ENCODE peak calls at places on chromosome 11, in nine cellular contexts. One of them, this sample, is unnamed.

GRCh38 chr11:46889689-46890475 is 28.5 kb downstream of the LRP4 start:
- DNase-seq in RWPE1: peak
- DNase-seq in transverse colon: peak
- DNase-seq in HCT116: peak
- DNase-seq in activated CD4-positive, alpha-beta T cell treated with anti-CD3 and anti-CD28 coated beads, Interleukin-2, amount 50 U/mL, for 4 hours: peak
- DNase-seq in astrocyte of the cerebellum: peak
- DNase-seq in ureter: peak
- DNase-seq in AG08396: peak
- DNase-seq in NCI-H2081: peak
- DNase-seq in this sample: peak

GRCh38 chr11:121334973-121335711 is 42.6 kb downstream of the SC5D start:
- DNase-seq in RWPE1: no peak
- DNase-seq in transverse colon: no peak
- DNase-seq in HCT116: no peak
- DNase-seq in activated CD4-positive, alpha-beta T cell treated with anti-CD3 and anti-CD28 coated beads, Interleukin-2, amount 50 U/mL, for 4 hours: no peak
- DNase-seq in astrocyte of the cerebellum: no peak
- DNase-seq in ureter: no peak
- DNase-seq in AG08396: no peak
- DNase-seq in NCI-H2081: no peak
- DNase-seq in this sample: no peak

GRCh38 chr11:76617553-76618265 is 52.8 kb downstream of the LRRC32 start:
- DNase-seq in RWPE1: no peak
- DNase-seq in transverse colon: no peak
- DNase-seq in HCT116: no peak
- DNase-seq in activated CD4-positive, alpha-beta T cell treated with anti-CD3 and anti-CD28 coated beads, Interleukin-2, amount 50 U/mL, for 4 hours: no peak
- DNase-seq in astrocyte of the cerebellum: peak
- DNase-seq in ureter: no peak
- DNase-seq in AG08396: no peak
- DNase-seq in NCI-H2081: no peak
- DNase-seq in this sample: no peak

GRCh38 chr11:123163621-123164020 is 31.4 kb downstream of the CLMP start:
- DNase-seq in RWPE1: no peak
- DNase-seq in transverse colon: no peak
- DNase-seq in HCT116: no peak
- DNase-seq in activated CD4-positive, alpha-beta T cell treated with anti-CD3 and anti-CD28 coated beads, Interleukin-2, amount 50 U/mL, for 4 hours: no peak
- DNase-seq in astrocyte of the cerebellum: no peak
- DNase-seq in ureter: no peak
- DNase-seq in AG08396: no peak
- DNase-seq in NCI-H2081: no peak
- DNase-seq in this sample: no peak

GRCh38 chr11:17828311-17828751 is 93.8 kb downstream of the KCNC1 start:
- DNase-seq in RWPE1: no peak
- DNase-seq in transverse colon: peak
- DNase-seq in HCT116: no peak
- DNase-seq in activated CD4-positive, alpha-beta T cell treated with anti-CD3 and anti-CD28 coated beads, Interleukin-2, amount 50 U/mL, for 4 hours: no peak
- DNase-seq in astrocyte of the cerebellum: no peak
- DNase-seq in ureter: no peak
- DNase-seq in AG08396: peak
- DNase-seq in NCI-H2081: no peak
- DNase-seq in this sample: no peak

GRCh38 chr11:12303431-12304149 is 73.8 kb upstream of the PARVA start:
- DNase-seq in RWPE1: no peak
- DNase-seq in transverse colon: no peak
- DNase-seq in HCT116: no peak
- DNase-seq in activated CD4-positive, alpha-beta T cell treated with anti-CD3 and anti-CD28 coated beads, Interleukin-2, amount 50 U/mL, for 4 hours: no peak
- DNase-seq in astrocyte of the cerebellum: no peak
- DNase-seq in ureter: no peak
- DNase-seq in AG08396: no peak
- DNase-seq in NCI-H2081: no peak
- DNase-seq in this sample: no peak

GRCh38 chr11:125404136-125404810 is 91.8 kb downstream of the FEZ1 start:
- DNase-seq in RWPE1: no peak
- DNase-seq in transverse colon: no peak
- DNase-seq in HCT116: no peak
- DNase-seq in activated CD4-positive, alpha-beta T cell treated with anti-CD3 and anti-CD28 coated beads, Interleukin-2, amount 50 U/mL, for 4 hours: no peak
- DNase-seq in astrocyte of the cerebellum: no peak
- DNase-seq in ureter: no peak
- DNase-seq in AG08396: no peak
- DNase-seq in NCI-H2081: no peak
- DNase-seq in this sample: no peak

GRCh38 chr11:109864834-109865557 is 228.2 kb upstream of the ZC3H12C start:
- DNase-seq in RWPE1: no peak
- DNase-seq in transverse colon: no peak
- DNase-seq in HCT116: no peak
- DNase-seq in activated CD4-positive, alpha-beta T cell treated with anti-CD3 and anti-CD28 coated beads, Interleukin-2, amount 50 U/mL, for 4 hours: no peak
- DNase-seq in astrocyte of the cerebellum: no peak
- DNase-seq in ureter: no peak
- DNase-seq in AG08396: no peak
- DNase-seq in NCI-H2081: no peak
- DNase-seq in this sample: no peak

GRCh38 chr11:47394322-47395224 is 13.8 kb upstream of the SLC39A13 start:
- DNase-seq in RWPE1: no peak
- DNase-seq in transverse colon: peak
- DNase-seq in HCT116: no peak
- DNase-seq in activated CD4-positive, alpha-beta T cell treated with anti-CD3 and anti-CD28 coated beads, Interleukin-2, amount 50 U/mL, for 4 hours: peak
- DNase-seq in astrocyte of the cerebellum: no peak
- DNase-seq in ureter: peak
- DNase-seq in AG08396: no peak
- DNase-seq in NCI-H2081: no peak
- DNase-seq in this sample: peak

GRCh38 chr11:28003615-28004014 is 104.3 kb downstream of the KIF18A start:
- DNase-seq in RWPE1: no peak
- DNase-seq in transverse colon: no peak
- DNase-seq in HCT116: no peak
- DNase-seq in activated CD4-positive, alpha-beta T cell treated with anti-CD3 and anti-CD28 coated beads, Interleukin-2, amount 50 U/mL, for 4 hours: no peak
- DNase-seq in astrocyte of the cerebellum: no peak
- DNase-seq in ureter: no peak
- DNase-seq in AG08396: no peak
- DNase-seq in NCI-H2081: no peak
- DNase-seq in this sample: no peak

GRCh38 chr11:67584205-67584880 is 731 bp downstream of the GSTP1 start:
- DNase-seq in RWPE1: peak
- DNase-seq in transverse colon: peak
- DNase-seq in HCT116: no peak
- DNase-seq in activated CD4-positive, alpha-beta T cell treated with anti-CD3 and anti-CD28 coated beads, Interleukin-2, amount 50 U/mL, for 4 hours: no peak
- DNase-seq in astrocyte of the cerebellum: no peak
- DNase-seq in ureter: peak
- DNase-seq in AG08396: peak
- DNase-seq in NCI-H2081: no peak
- DNase-seq in this sample: no peak

GRCh38 chr11:21888814-21889213 is 304.1 kb upstream of the ANO5 start:
- DNase-seq in RWPE1: no peak
- DNase-seq in transverse colon: no peak
- DNase-seq in HCT116: no peak
- DNase-seq in activated CD4-positive, alpha-beta T cell treated with anti-CD3 and anti-CD28 coated beads, Interleukin-2, amount 50 U/mL, for 4 hours: no peak
- DNase-seq in astrocyte of the cerebellum: peak
- DNase-seq in ureter: no peak
- DNase-seq in AG08396: no peak
- DNase-seq in NCI-H2081: no peak
- DNase-seq in this sample: no peak

GRCh38 chr11:12287374-12288211 is 89.8 kb upstream of the PARVA start:
- DNase-seq in RWPE1: peak
- DNase-seq in transverse colon: peak
- DNase-seq in HCT116: peak
- DNase-seq in activated CD4-positive, alpha-beta T cell treated with anti-CD3 and anti-CD28 coated beads, Interleukin-2, amount 50 U/mL, for 4 hours: no peak
- DNase-seq in astrocyte of the cerebellum: peak
- DNase-seq in ureter: peak
- DNase-seq in AG08396: peak
- DNase-seq in NCI-H2081: peak
- DNase-seq in this sample: peak

GRCh38 chr11:133064152-133064877 is 468.0 kb downstream of the OPCML start:
- DNase-seq in RWPE1: no peak
- DNase-seq in transverse colon: peak
- DNase-seq in HCT116: no peak
- DNase-seq in activated CD4-positive, alpha-beta T cell treated with anti-CD3 and anti-CD28 coated beads, Interleukin-2, amount 50 U/mL, for 4 hours: no peak
- DNase-seq in astrocyte of the cerebellum: peak
- DNase-seq in ureter: peak
- DNase-seq in AG08396: peak
- DNase-seq in NCI-H2081: peak
- DNase-seq in this sample: no peak

GRCh38 chr11:77346906-77347603 is 45.6 kb upstream of the GDPD4 start:
- DNase-seq in RWPE1: no peak
- DNase-seq in transverse colon: no peak
- DNase-seq in HCT116: no peak
- DNase-seq in activated CD4-positive, alpha-beta T cell treated with anti-CD3 and anti-CD28 coated beads, Interleukin-2, amount 50 U/mL, for 4 hours: no peak
- DNase-seq in astrocyte of the cerebellum: peak
- DNase-seq in ureter: no peak
- DNase-seq in AG08396: peak
- DNase-seq in NCI-H2081: no peak
- DNase-seq in this sample: no peak

This sample was measured in Jurkat, Clone E6-1.